ENCODE peak calls at places on chromosomes 11 and 22, in six cellular contexts. R is caudate nucleus, D is T-helper 2 cell, M is HCEC 1CT, H is NCI-H345, Z is GM19239. C is an unnamed sample.

GRCh38 chr22:28911279-28911640 is 27.9 kb downstream of the ZNRF3 start:
- DNase-seq in R (no peak), D (no peak), M (no peak), H (no peak), Z (no peak), C (no peak)

GRCh38 chr22:28817919-28818859 is 17.8 kb upstream of the XBP1 start:
- DNase-seq in R (no peak), D (no peak), M (no peak), H (peak; percentile 4), Z (no peak), C (peak; percentile 23)

GRCh38 chr11:33531743-33532181 is 168.9 kb downstream of the C11orf91 start:
- DNase-seq in R (no peak), D (no peak), M (peak; percentile 81), H (no peak), Z (no peak), C (no peak)

GRCh38 chr11:17421781-17422180 is 33.3 kb upstream of the KCNJ11 start:
- DNase-seq in R (no peak), D (no peak), M (no peak), H (no peak), Z (no peak), C (no peak)

GRCh38 chr11:32538804-32539203 is 44.8 kb upstream of the EIF3M start:
- DNase-seq in R (no peak), D (no peak), M (no peak), H (no peak), Z (no peak), C (no peak)

GRCh38 chr11:35464308-35464707 is 45.0 kb upstream of the SLC1A2 start:
- DNase-seq in R (peak; percentile 2), D (no peak), M (no peak), H (no peak), Z (no peak), C (no peak)

GRCh38 chr11:316031-316701 is 2.3 kb downstream of the IFITM1 start:
- DNase-seq in R (no peak), D (no peak), M (no peak), H (no peak), Z (no peak), C (no peak)

GRCh38 chr22:24485608-24486007 is 9.5 kb upstream of the UPB1 start:
- DNase-seq in R (no peak), D (no peak), M (no peak), H (no peak), Z (no peak), C (no peak)

GRCh38 chr11:102382384-102382783 is 35.4 kb downstream of the BIRC2 start:
- DNase-seq in R (no peak), D (no peak), M (no peak), H (no peak), Z (no peak), C (no peak)

GRCh38 chr22:35051034-35051535 is 14.9 kb upstream of the ISX start:
- DNase-seq in R (no peak), D (no peak), M (no peak), H (no peak), Z (no peak), C (no peak)

GRCh38 chr22:25153961-25154685 is 45.5 kb upstream of the CRYBB3 start:
- DNase-seq in R (no peak), D (no peak), M (no peak), H (no peak), Z (no peak), C (peak; percentile 16)

GRCh38 chr11:36328956-36329673 is 33.0 kb downstream of the PRR5L start:
- DNase-seq in R (no peak), D (no peak), M (no peak), H (no peak), Z (no peak), C (no peak)

GRCh38 chr11:35011944-35012343 is 95.5 kb downstream of the PDHX start:
- DNase-seq in R (no peak), D (no peak), M (no peak), H (no peak), Z (no peak), C (no peak)

GRCh38 chr11:16148301-16148787 is 208.0 kb downstream of the SOX6 start:
- DNase-seq in R (peak; percentile 21), D (no peak), M (no peak), H (no peak), Z (no peak), C (no peak)

GRCh38 chr11:121559812-121560211 is 107.0 kb upstream of the SORL1-AS1 start:
- DNase-seq in R (no peak), D (no peak), M (no peak), H (no peak), Z (no peak), C (no peak)

GRCh38 chr11:2101171-2101675 is 38.0 kb downstream of the IGF2 start:
- DNase-seq in R (no peak), D (no peak), M (no peak), H (no peak), Z (no peak), C (no peak)

GRCh38 chr22:49972163-49973017 is 11.8 kb downstream of the PIM3 start:
- DNase-seq in R (no peak), D (no peak), M (no peak), H (no peak), Z (no peak), C (no peak)

GRCh38 chr11:31809857-31810778 is 1.0 kb downstream of the PAX6 start:
- DNase-seq in R (no peak), D (no peak), M (no peak), H (peak; percentile 49), Z (no peak), C (no peak)

GRCh38 chr11:37861671-37862070 is 1263.6 kb upstream of the RAG2 start:
- DNase-seq in R (no peak), D (no peak), M (no peak), H (no peak), Z (no peak), C (no peak)

GRCh38 chr22:44532466-44533025 is 34.5 kb upstream of the RTL6 start:
- DNase-seq in R (no peak), D (no peak), M (no peak), H (peak; percentile 93), Z (no peak), C (no peak)

GRCh38 chr22:46703996-46704370 is 34.1 kb downstream of the CERK start:
- DNase-seq in R (no peak), D (no peak), M (no peak), H (no peak), Z (no peak), C (no peak)

GRCh38 chr11:76891285-76891684 is 30.6 kb downstream of the ACER3 start:
- DNase-seq in R (no peak), D (no peak), M (no peak), H (no peak), Z (no peak), C (no peak)

GRCh38 chr22:30870451-30871345 is 97.9 kb downstream of the MORC2 start:
- DNase-seq in R (no peak), D (no peak), M (no peak), H (no peak), Z (no peak), C (no peak)

GRCh38 chr22:43432883-43433415 is 21.1 kb downstream of the MPPED1 start:
- DNase-seq in R (no peak), D (no peak), M (no peak), H (no peak), Z (no peak), C (no peak)

GRCh38 chr11:108218912-108219783 is 3.3 kb downstream of the NPAT start:
- DNase-seq in R (no peak), D (no peak), M (no peak), H (no peak), Z (no peak), C (no peak)

GRCh38 chr11:65436412-65437032 is 13.9 kb downstream of the NEAT1 start:
- DNase-seq in R (no peak), D (no peak), M (peak; percentile 31), H (no peak), Z (no peak), C (no peak)

GRCh38 chr11:27868226-27868625 is 168.0 kb upstream of the BDNF start:
- DNase-seq in R (no peak), D (no peak), M (peak; percentile 31), H (no peak), Z (no peak), C (no peak)

GRCh38 chr22:26903030-26903856 is 245.9 kb downstream of the MIAT start:
- DNase-seq in R (no peak), D (no peak), M (no peak), H (no peak), Z (no peak), C (no peak)

GRCh38 chr11:244376-244775 is 7.6 kb downstream of the PSMD13 start:
- DNase-seq in R (no peak), D (no peak), M (no peak), H (no peak), Z (no peak), C (no peak)

GRCh38 chr11:19777032-19777341 is 64.3 kb downstream of the NAV2 start:
- DNase-seq in R (no peak), D (no peak), M (no peak), H (peak; percentile 54), Z (no peak), C (no peak)

GRCh38 chr22:19128009-19128401 is 3.1 kb upstream of the TSSK2 start:
- DNase-seq in R (no peak), D (no peak), M (no peak), H (no peak), Z (no peak), C (no peak)

GRCh38 chr22:36510966-36511881 is 4.4 kb upstream of the FOXRED2 start:
- DNase-seq in R (peak; percentile 13), D (no peak), M (peak; percentile 38), H (peak; percentile 14), Z (no peak), C (peak; percentile 50)

GRCh38 chr22:22616636-22617035 is 27.8 kb upstream of the GGTLC2 start:
- DNase-seq in R (no peak), D (no peak), M (no peak), H (no peak), Z (peak; percentile 22), C (no peak)

GRCh38 chr11:44741976-44742375 is 15.2 kb downstream of the TSPAN18 start:
- DNase-seq in R (no peak), D (no peak), M (no peak), H (no peak), Z (no peak), C (no peak)

GRCh38 chr22:49660321-49660720 is 167.4 kb downstream of the BRD1 start:
- DNase-seq in R (no peak), D (no peak), M (no peak), H (no peak), Z (no peak), C (no peak)

GRCh38 chr11:71927813-71928738 is at the start of gene XNDC1N:
- DNase-seq in R (peak; percentile 96), D (peak; percentile 70), M (peak; percentile 85), H (peak; percentile 94), Z (peak; percentile 44), C (peak; percentile 58)

GRCh38 chr22:20656902-20657836 is 116.7 kb upstream of the SERPIND1 start:
- DNase-seq in R (no peak), D (no peak), M (peak; percentile 19), H (no peak), Z (no peak), C (no peak)

GRCh38 chr11:57763568-57763967 is 2.0 kb downstream of the CTNND1 start:
- DNase-seq in R (peak; percentile 9), D (no peak), M (peak; percentile 56), H (no peak), Z (no peak), C (no peak)